ENCODE peak calls at places on chromosome 1, in four cellular contexts. One of them, this sample, is unnamed.

GRCh38 chr1:184648160-184648855 is 106.3 kb downstream of the EDEM3 start:
- DNase-seq in K562: no peak
- DNase-seq in HepG2: no peak
- DNase-seq in SK-N-SH: no peak
- DNase-seq in this sample: no peak

GRCh38 chr1:3599816-3600215 is 11.5 kb downstream of the MEGF6 start:
- DNase-seq in K562: no peak
- DNase-seq in HepG2: no peak
- DNase-seq in SK-N-SH: no peak
- DNase-seq in this sample: no peak

GRCh38 chr1:95118019-95118499 is 904 bp downstream of the TLCD4 start:
- DNase-seq in K562: no peak
- DNase-seq in HepG2: no peak
- DNase-seq in SK-N-SH: no peak
- DNase-seq in this sample: no peak

GRCh38 chr1:8075511-8076051 is 49.5 kb upstream of the ERRFI1 start:
- DNase-seq in K562: no peak
- DNase-seq in HepG2: no peak
- DNase-seq in SK-N-SH: no peak
- DNase-seq in this sample: no peak

GRCh38 chr1:111133863-111134262 is 6.0 kb downstream of the DRAM2 start:
- DNase-seq in K562: no peak
- DNase-seq in HepG2: no peak
- DNase-seq in SK-N-SH: no peak
- DNase-seq in this sample: no peak

GRCh38 chr1:30412241-30413110 is 310.9 kb downstream of the MATN1 start:
- DNase-seq in K562: peak; percentile 2
- DNase-seq in HepG2: no peak
- DNase-seq in SK-N-SH: no peak
- DNase-seq in this sample: no peak

GRCh38 chr1:179761296-179761695 is 18.2 kb downstream of the FAM163A start:
- DNase-seq in K562: no peak
- DNase-seq in HepG2: no peak
- DNase-seq in SK-N-SH: peak; percentile 40
- DNase-seq in this sample: no peak

GRCh38 chr1:168360622-168361021 is 79.9 kb downstream of the TBX19 start:
- DNase-seq in K562: no peak
- DNase-seq in HepG2: no peak
- DNase-seq in SK-N-SH: no peak
- DNase-seq in this sample: no peak

GRCh38 chr1:15946546-15947381 is 29.1 kb downstream of the ZBTB17 start:
- DNase-seq in K562: no peak
- DNase-seq in HepG2: no peak
- DNase-seq in SK-N-SH: no peak
- DNase-seq in this sample: no peak

GRCh38 chr1:24319962-24320361 is 805 bp downstream of the GRHL3 start:
- DNase-seq in K562: no peak
- DNase-seq in HepG2: no peak
- DNase-seq in SK-N-SH: no peak
- DNase-seq in this sample: no peak

GRCh38 chr1:24321150-24321549 is 2.0 kb downstream of the GRHL3 start:
- DNase-seq in K562: no peak
- DNase-seq in HepG2: no peak
- DNase-seq in SK-N-SH: peak; percentile 62
- DNase-seq in this sample: no peak

GRCh38 chr1:24318238-24318987 is 744 bp upstream of the GRHL3 start:
- DNase-seq in K562: no peak
- DNase-seq in HepG2: no peak
- DNase-seq in SK-N-SH: peak; percentile 46
- DNase-seq in this sample: no peak

GRCh38 chr1:24317081-24317480 is 2.1 kb upstream of the GRHL3 start:
- DNase-seq in K562: no peak
- DNase-seq in HepG2: no peak
- DNase-seq in SK-N-SH: no peak
- DNase-seq in this sample: no peak

DNA sequence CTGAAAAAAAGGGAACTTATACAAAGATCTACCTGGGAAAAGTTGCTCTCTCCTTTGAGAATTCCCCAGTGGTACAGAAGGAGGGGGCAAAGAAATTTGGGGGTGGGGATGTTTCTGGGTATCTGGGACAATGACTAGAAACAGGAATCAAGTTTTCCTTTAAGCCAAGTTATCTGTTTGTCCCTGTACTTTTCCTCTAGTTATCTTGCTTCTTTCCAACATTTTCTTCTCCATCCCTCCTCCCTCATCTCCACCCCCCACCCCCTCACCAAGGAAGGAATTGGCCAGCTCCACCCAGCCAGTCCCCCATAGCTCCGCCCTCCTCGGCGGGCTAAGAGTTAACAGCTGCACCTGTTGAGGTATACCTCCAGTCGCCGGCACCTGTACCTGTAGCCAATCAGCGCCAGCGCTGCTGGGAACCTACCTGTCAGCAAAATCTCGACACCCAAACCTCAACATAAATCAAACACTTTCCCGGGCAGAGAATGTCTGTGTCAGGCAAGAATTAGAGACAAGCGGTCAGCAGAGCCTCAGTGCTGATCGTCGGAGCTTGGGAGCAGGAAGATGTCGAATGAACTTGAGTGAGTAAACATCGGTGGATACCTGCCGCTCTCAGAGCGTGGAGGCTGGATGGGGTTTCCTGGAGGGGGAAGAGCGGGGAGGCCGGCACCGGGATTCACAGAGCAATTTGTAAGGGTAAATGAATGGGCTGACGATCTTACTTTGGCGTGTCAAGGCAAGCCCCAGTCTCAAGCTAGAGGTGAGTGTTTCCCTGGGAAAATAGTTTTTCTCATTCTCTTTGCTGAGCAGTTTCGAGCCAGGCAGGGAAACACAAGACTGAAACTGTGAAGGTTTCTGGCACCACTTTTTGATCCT is at the start of gene GRHL3:
- DNase-seq in K562: no peak
- DNase-seq in HepG2: no peak
- DNase-seq in SK-N-SH: no peak
- DNase-seq in this sample: peak; percentile 46
- TF ChIP-seq YY1 in K562: no peak
- TF ChIP-seq YY1 in HepG2: no peak
- TF ChIP-seq YY1 in SK-N-SH: no peak
- TF ChIP-seq YY1 in this sample: no peak

GRCh38 chr1:10220200-10220599 is 9.8 kb downstream of the KIF1B start:
- DNase-seq in K562: no peak
- DNase-seq in HepG2: no peak
- DNase-seq in SK-N-SH: no peak
- DNase-seq in this sample: no peak
- TF ChIP-seq ELF1 in K562: no peak
- TF ChIP-seq ELF1 in HepG2: no peak
- TF ChIP-seq ELF1 in SK-N-SH: no peak
- TF ChIP-seq ELF1 in this sample: no peak

GRCh38 chr1:23217421-23218115 is at the start of gene HTR1D:
- DNase-seq in K562: no peak
- DNase-seq in HepG2: no peak
- DNase-seq in SK-N-SH: no peak
- DNase-seq in this sample: no peak
- TF ChIP-seq YY1 in K562: no peak
- TF ChIP-seq YY1 in HepG2: no peak
- TF ChIP-seq YY1 in SK-N-SH: no peak
- TF ChIP-seq YY1 in this sample: no peak

GRCh38 chr1:115041654-115042053 is 12.0 kb downstream of the TSHB start:
- DNase-seq in K562: no peak
- DNase-seq in HepG2: peak; percentile 59
- DNase-seq in SK-N-SH: no peak
- DNase-seq in this sample: peak; percentile 46
- TF ChIP-seq ELF1 in K562: no peak
- TF ChIP-seq ELF1 in HepG2: no peak
- TF ChIP-seq ELF1 in SK-N-SH: no peak
- TF ChIP-seq ELF1 in this sample: no peak

GRCh38 chr1:172993640-172994039 is 57.1 kb downstream of the TNFSF18 start:
- DNase-seq in K562: no peak
- DNase-seq in HepG2: no peak
- DNase-seq in SK-N-SH: no peak
- DNase-seq in this sample: no peak

GRCh38 chr1:172991674-172992400 is 58.9 kb downstream of the TNFSF18 start:
- DNase-seq in K562: no peak
- DNase-seq in HepG2: no peak
- DNase-seq in SK-N-SH: no peak
- DNase-seq in this sample: no peak

DNA sequence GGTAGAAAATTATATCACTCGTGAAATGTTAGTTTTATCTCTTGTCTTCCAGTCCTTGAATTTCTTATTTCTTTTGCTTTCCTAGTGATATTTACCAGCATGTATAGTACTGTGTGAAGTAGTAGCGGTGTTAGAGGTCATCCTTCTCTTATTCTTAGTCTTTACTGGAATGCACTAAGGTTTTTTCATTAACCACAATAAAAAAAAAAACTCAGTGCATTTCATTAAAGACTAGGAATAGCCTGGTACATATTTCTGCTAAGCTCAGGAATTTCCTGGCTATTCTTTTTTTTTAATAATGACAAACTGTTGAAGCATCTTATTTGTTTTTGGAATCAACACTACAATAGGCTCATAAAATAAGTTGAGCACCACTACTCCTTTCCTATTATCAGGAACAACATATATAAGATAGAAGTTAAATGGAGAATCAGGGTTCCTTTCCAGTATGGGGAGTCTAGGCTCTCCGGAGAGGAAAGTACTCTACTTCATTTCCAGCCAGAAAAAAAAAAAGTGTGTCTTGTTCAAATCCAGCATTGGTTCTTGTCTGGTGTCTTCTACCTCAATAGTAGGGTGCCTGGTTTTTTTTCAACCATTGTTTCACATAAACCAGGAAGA is 60.0 kb downstream of the TNFSF18 start:
- DNase-seq in K562: no peak
- DNase-seq in HepG2: no peak
- DNase-seq in SK-N-SH: no peak
- DNase-seq in this sample: no peak
- TF ChIP-seq YY1 in K562: no peak
- TF ChIP-seq YY1 in HepG2: no peak
- TF ChIP-seq YY1 in SK-N-SH: no peak
- TF ChIP-seq YY1 in this sample: no peak

GRCh38 chr1:217029311-217030157 is 306.3 kb upstream of the ESRRG start:
- DNase-seq in K562: no peak
- DNase-seq in HepG2: no peak
- DNase-seq in SK-N-SH: no peak
- DNase-seq in this sample: no peak
- TF ChIP-seq ELF1 in K562: no peak
- TF ChIP-seq ELF1 in HepG2: no peak
- TF ChIP-seq ELF1 in SK-N-SH: no peak
- TF ChIP-seq ELF1 in this sample: no peak